ENCODE peak calls at places on chromosomes 4 and X, in six cellular contexts. W, F, B, C, V and N are unnamed samples.

GRCh38 chr4:105145059-105145912 is 1.4 kb upstream of the TET2 start:
- DNase-seq in C (no peak), B (peak; percentile 33), W (no peak), F (no peak), V (no peak), N (no peak)

GRCh38 chrX:12814434-12814833 is 23.2 kb downstream of the PRPS2 start:
- DNase-seq in C (no peak), B (peak; percentile 56), F (peak; percentile 33), V (peak; percentile 62), W (peak; percentile 38), N (peak; percentile 10)

GRCh38 chrX:102627640-102628039 is 23.6 kb upstream of the GPRASP1 start:
- DNase-seq in F (no peak), V (no peak), C (no peak), B (no peak), W (no peak), N (no peak)

GRCh38 chr4:162162672-162163071 is 1.1 kb downstream of the FSTL5 start:
- DNase-seq in W (no peak), B (no peak), V (no peak), C (no peak), F (no peak), N (no peak)

GRCh38 chrX:8036914-8037313 is 109.7 kb upstream of the PNPLA4 start:
- DNase-seq in B (no peak), V (no peak), C (no peak), F (no peak), W (no peak), N (no peak)

GRCh38 chr4:186029731-186030421 is 39.1 kb upstream of the TLR3 start:
- DNase-seq in B (peak; percentile 30), C (peak; percentile 84), V (peak; percentile 5), F (no peak), W (peak; percentile 26), N (no peak)

GRCh38 chr4:139656614-139657486 is 8.8 kb upstream of the MGST2 start:
- DNase-seq in W (peak; percentile 44), V (peak; percentile 78), B (peak; percentile 87), F (peak; percentile 76), C (peak; percentile 63), N (peak; percentile 51)

GRCh38 chrX:154372612-154373022 is 1.8 kb downstream of the FLNA start:
- DNase-seq in C (no peak), W (peak; percentile 23), B (peak; percentile 68), V (peak; percentile 65), F (no peak), N (no peak)

GRCh38 chr4:39032218-39033085 is at the start of gene TMEM156:
- DNase-seq in F (no peak), V (peak; percentile 80), C (no peak), W (peak; percentile 69), B (peak; percentile 50), N (no peak)

GRCh38 chr4:107468812-107469211 is 251.2 kb downstream of the PAPSS1 start:
- DNase-seq in B (no peak), W (no peak), V (no peak), C (no peak), F (no peak), N (no peak)

GRCh38 chrX:6460893-6461490 is 73.9 kb downstream of the VCX3A start:
- DNase-seq in W (no peak), V (no peak), F (no peak), C (no peak), B (no peak), N (no peak)

GRCh38 chr4:48138936-48139335 is 4.9 kb upstream of the TXK start:
- DNase-seq in B (no peak), W (no peak), F (no peak), V (no peak), C (no peak), N (no peak)

GRCh38 chr4:9762823-9763475 is 18.5 kb upstream of the DRD5 start:
- DNase-seq in B (peak; percentile 83), C (no peak), V (peak; percentile 55), W (peak; percentile 19), F (peak; percentile 75), N (peak; percentile 3)

GRCh38 chrX:101078716-101079115 is at the start of gene TMEM35A:
- DNase-seq in F (peak; percentile 46), W (no peak), V (peak; percentile 51), C (no peak), B (peak; percentile 46), N (peak; percentile 7)

GRCh38 chr4:161186750-161187149 is 977.0 kb downstream of the FSTL5 start:
- DNase-seq in W (no peak), F (no peak), B (no peak), C (no peak), V (no peak), N (no peak)

GRCh38 chr4:166882221-166882620 is 352.1 kb downstream of the SPOCK3 start:
- DNase-seq in C (no peak), W (no peak), F (no peak), V (no peak), B (no peak), N (no peak)

GRCh38 chr4:185796176-185796575 is 15.8 kb downstream of the SORBS2 start:
- DNase-seq in C (no peak), F (no peak), B (no peak), W (no peak), V (no peak), N (no peak)

GRCh38 chr4:30945586-30945985 is 225.4 kb downstream of the PCDH7 start:
- DNase-seq in B (no peak), F (no peak), C (no peak), W (no peak), V (peak; percentile 11), N (no peak)

GRCh38 chrX:17564689-17565409 is 172.4 kb upstream of the SCML1 start:
- DNase-seq in V (no peak), W (no peak), B (peak; percentile 60), C (peak; percentile 59), F (no peak), N (no peak)

GRCh38 chr4:20252656-20253271 is 1.1 kb downstream of the SLIT2 start:
- DNase-seq in B (peak; percentile 67), V (peak; percentile 39), C (peak; percentile 65), W (peak; percentile 86), F (peak; percentile 53), N (no peak)

GRCh38 chrX:136250191-136251041 is 784 bp downstream of the MAP7D3 start:
- DNase-seq in F (no peak), C (no peak), V (no peak), W (no peak), B (peak; percentile 59), N (no peak)

GRCh38 chrX:7330551-7330950 is 182.6 kb upstream of the PUDP start:
- DNase-seq in W (no peak), F (no peak), V (peak; percentile 21), B (peak; percentile 58), C (no peak), N (no peak)

GRCh38 chr4:138510053-138510452 is 267.9 kb upstream of the SLC7A11 start:
- DNase-seq in C (no peak), B (peak; percentile 57), W (no peak), F (no peak), V (peak; percentile 70), N (no peak)

DNA sequence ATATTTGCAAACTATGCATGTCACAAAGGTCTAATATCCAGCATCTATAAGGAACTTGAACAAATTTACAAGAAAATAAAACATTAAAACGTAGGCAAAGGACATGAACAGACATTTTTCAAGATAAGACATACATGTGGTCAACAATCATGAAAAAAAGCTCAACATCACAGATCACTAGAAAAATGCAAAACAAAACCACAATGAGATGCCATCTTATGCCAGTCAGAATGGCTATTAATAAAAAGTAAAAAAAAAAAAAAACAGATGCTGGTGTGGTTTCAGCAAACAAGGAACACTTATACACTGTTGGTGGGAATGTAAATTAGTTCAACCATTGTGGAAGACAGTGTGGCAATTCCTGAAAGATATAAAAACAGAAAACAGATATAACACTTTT is 75.8 kb upstream of the IL13RA2 start:
- DNase-seq in C (no peak), W (no peak), B (peak; percentile 0), V (no peak), F (no peak), N (no peak)
- H3K27me3 ChIP-seq in C (no peaks in the 10 kb centered on the region), W (no peaks in the 10 kb centered on the region), B (no peaks in the 10 kb centered on the region), V (no peaks in the 10 kb centered on the region), F (no peaks in the 10 kb centered on the region), N (no peaks in the 10 kb centered on the region)

DNA sequence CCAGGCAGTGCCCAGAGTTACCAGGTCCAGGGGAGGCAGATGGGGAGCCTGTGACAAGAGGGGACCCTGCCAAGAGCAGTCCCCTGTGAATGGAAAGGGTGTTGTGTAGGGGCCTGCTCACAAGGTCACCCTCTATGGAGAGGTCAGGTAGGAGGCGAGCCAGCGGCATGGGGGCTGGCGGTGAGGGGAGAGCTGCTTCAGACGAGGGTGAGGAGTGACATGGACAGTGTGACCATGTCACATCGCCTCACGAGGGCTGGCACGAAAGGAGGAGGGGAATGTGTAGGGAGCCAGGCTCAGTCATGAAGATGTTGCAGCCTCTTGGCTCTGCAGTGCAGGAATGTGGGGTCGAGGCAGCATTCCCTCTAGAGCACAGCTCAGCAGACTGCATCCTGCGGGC is 29.6 kb downstream of the CLCN4 start:
- DNase-seq in V (no peak), C (peak; percentile 51), B (no peak), W (no peak), F (no peak), N (no peak)
- H3K27me3 ChIP-seq in V (no peaks in the 10 kb centered on the region), C (no peaks in the 10 kb centered on the region), B (no peaks in the 10 kb centered on the region), W (no peaks in the 10 kb centered on the region), F (no peaks in the 10 kb centered on the region), N (no peaks in the 10 kb centered on the region)

GRCh38 chrX:10554612-10555270 is 65.6 kb downstream of the MID1 start:
- DNase-seq in F (no peak), V (no peak), C (no peak), B (no peak), W (no peak), N (no peak)

GRCh38 chrX:10556405-10556804 is 64.0 kb downstream of the MID1 start:
- DNase-seq in B (no peak), V (no peak), F (no peak), C (no peak), W (no peak), N (no peak)

GRCh38 chrX:10555846-10556245 is 64.5 kb downstream of the MID1 start:
- DNase-seq in F (no peak), C (no peak), V (no peak), B (no peak), W (no peak), N (no peak)

GRCh38 chrX:10557166-10557565 is 63.2 kb downstream of the MID1 start:
- DNase-seq in F (no peak), C (no peak), V (no peak), W (no peak), B (no peak), N (no peak)
- H3K27me3 ChIP-seq in F (no peaks in the 10 kb centered on the region), C (no peaks in the 10 kb centered on the region), V (no peaks in the 10 kb centered on the region), W (no peaks in the 10 kb centered on the region), B (no peaks in the 10 kb centered on the region), N (no peaks in the 10 kb centered on the region)

DNA sequence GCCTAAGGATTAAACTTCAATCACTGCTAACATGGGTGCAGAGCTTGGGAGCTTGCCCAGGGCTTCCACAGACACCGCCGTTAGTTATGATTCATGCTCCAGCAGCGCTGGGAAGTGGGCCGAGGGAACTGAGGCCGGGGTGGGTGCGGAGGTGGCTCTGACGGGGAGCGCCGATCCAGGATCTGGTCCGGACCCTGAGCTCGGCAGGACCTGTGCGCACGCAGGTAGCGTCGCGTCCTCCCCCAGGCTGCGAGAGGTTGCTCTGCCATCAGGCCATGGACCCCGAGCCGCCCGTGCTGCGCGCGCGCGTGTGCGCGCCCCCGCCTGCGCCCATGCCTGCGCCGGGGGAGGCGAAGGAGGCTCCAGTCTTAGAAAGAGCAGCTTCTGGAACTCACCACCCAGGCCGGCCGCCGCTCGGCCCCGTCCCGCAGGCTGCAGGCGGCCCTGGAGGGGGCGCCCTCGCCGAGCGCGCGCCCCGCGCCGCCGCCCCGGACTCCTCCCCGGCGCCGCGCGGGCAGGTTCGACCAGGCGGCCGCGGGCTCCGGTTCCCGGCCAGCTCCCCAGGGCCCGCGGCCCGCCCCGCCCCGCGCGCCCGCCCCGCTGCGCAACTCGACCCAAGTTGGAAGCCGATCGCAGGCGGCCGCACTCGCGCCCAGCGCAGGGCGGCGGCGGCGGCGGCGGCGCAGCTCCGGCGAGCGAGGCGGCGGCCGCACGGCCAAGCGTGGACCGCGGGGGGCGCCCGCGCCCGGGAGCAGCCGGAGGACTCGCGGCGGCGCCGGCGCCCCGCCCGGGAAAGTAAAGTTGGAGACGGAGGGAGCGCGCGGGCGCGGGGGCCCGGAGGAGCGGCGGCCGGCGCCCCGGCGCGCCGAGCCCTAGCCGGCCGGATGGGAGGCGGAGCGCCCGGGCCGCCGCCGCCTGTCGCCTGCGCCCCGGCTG is 646 bp upstream of the ADRA2C start:
- DNase-seq in C (peak; percentile 76), F (peak; percentile 83), V (peak; percentile 42), B (peak; percentile 77), W (no peak), N (no peak)
- H3K27me3 ChIP-seq in C (no peaks in the 10 kb centered on the region), F (peaks cover 6% of the 10 kb centered on the region), V (peaks cover 58% of the 10 kb centered on the region), B (peaks cover 29% of the 10 kb centered on the region), W (peaks cover 27% of the 10 kb centered on the region), N (peaks cover 37% of the 10 kb centered on the region)